ENCODE peak calls at places on chromosome 9, in five cellular contexts. B is RPMI8226, G is NCI-H187, K is amygdala, C is iris pigment epithelial cell. T is an unnamed sample.

GRCh38 chr9:35318741-35319140 is 156.9 kb downstream of the UNC13B start:
- DNase-seq in B (no peak), G (no peak), C (peak; percentile 58), K (no peak), T (no peak)

GRCh38 chr9:136896027-136896426 is 9.7 kb downstream of the TRAF2 start:
- DNase-seq in C (no peak), B (no peak), K (no peak), G (no peak), T (no peak)

GRCh38 chr9:2725929-2726328 is 8.6 kb downstream of the KCNV2 start:
- DNase-seq in C (no peak), K (no peak), B (no peak), G (no peak), T (no peak)

GRCh38 chr9:4137234-4137633 is 162.6 kb downstream of the GLIS3 start:
- DNase-seq in K (no peak), G (no peak), C (peak; percentile 98), B (no peak), T (peak; percentile 65)

GRCh38 chr9:38032266-38032830 is 36.7 kb downstream of the SHB start:
- DNase-seq in G (no peak), C (peak; percentile 54), B (peak; percentile 74), K (no peak), T (no peak)

GRCh38 chr9:127927457-127928231 is 2.9 kb downstream of the PIP5KL1 start:
- DNase-seq in B (peak; percentile 96), C (no peak), K (no peak), G (no peak), T (no peak)

GRCh38 chr9:91258448-91258847 is 103.3 kb downstream of the AUH start:
- DNase-seq in C (no peak), G (no peak), B (no peak), K (no peak), T (no peak)

GRCh38 chr9:98380065-98380681 is 124.7 kb upstream of the TBC1D2 start:
- DNase-seq in B (no peak), C (peak; percentile 49), K (no peak), G (no peak), T (no peak)

GRCh38 chr9:113468716-113469448 is 5.4 kb downstream of the RGS3 start:
- DNase-seq in B (no peak), G (no peak), C (no peak), K (peak; percentile 61), T (no peak)

GRCh38 chr9:73081979-73082657 is 69.5 kb upstream of the ANXA1 start:
- DNase-seq in K (no peak), G (no peak), C (peak; percentile 66), B (peak; percentile 27), T (peak; percentile 92)

GRCh38 chr9:8628771-8629170 is 829.2 kb upstream of the DMAC1 start:
- DNase-seq in B (no peak), G (no peak), C (no peak), K (no peak), T (no peak)